ENCODE peak calls at places on chromosomes 12 and 14, in ten cellular contexts. J, A, K, U, T, L, Q, R, M and P are unnamed samples.

GRCh38 chr14:75301666-75302325 is 23.2 kb downstream of the FOS start:
- DNase-seq in J (peak), A (no peak), K (peak), U (peak), T (no peak), L (peak), Q (peak), R (no peak), M (no peak), P (peak)

GRCh38 chr14:20712900-20713299 is 24.3 kb downstream of the ANG start:
- DNase-seq in J (peak), A (no peak), K (no peak), U (no peak), T (no peak), L (no peak), Q (no peak), R (no peak), M (no peak), P (no peak)

GRCh38 chr14:77130386-77130785 is 11.2 kb downstream of the ZDHHC22 start:
- DNase-seq in J (no peak), A (no peak), K (no peak), U (no peak), T (no peak), L (no peak), Q (no peak), R (no peak), M (no peak), P (no peak)

GRCh38 chr12:55929306-55929791 is 1.6 kb upstream of the DGKA start:
- DNase-seq in J (no peak), A (peak), K (no peak), U (no peak), T (no peak), L (no peak), Q (no peak), R (no peak), M (peak), P (no peak)

GRCh38 chr12:96294831-96295230 is 100.7 kb downstream of the ELK3 start:
- DNase-seq in J (peak), A (peak), K (peak), U (no peak), T (no peak), L (no peak), Q (no peak), R (no peak), M (no peak), P (peak)

GRCh38 chr12:57049890-57050289 is at the start of gene MYO1A:
- DNase-seq in J (peak), A (no peak), K (peak), U (no peak), T (no peak), L (no peak), Q (no peak), R (no peak), M (no peak), P (peak)

GRCh38 chr14:22808388-22809209 is 6.6 kb downstream of the SLC7A7 start:
- DNase-seq in J (no peak), A (no peak), K (no peak), U (no peak), T (no peak), L (no peak), Q (no peak), R (no peak), M (no peak), P (no peak)

GRCh38 chr14:81565441-81566290 is 32.0 kb upstream of the SEL1L start:
- DNase-seq in J (peak), A (no peak), K (peak), U (no peak), T (no peak), L (no peak), Q (no peak), R (peak), M (no peak), P (peak)

GRCh38 chr12:110345176-110345651 is 58.3 kb downstream of the ANAPC7 start:
- DNase-seq in J (no peak), A (no peak), K (peak), U (no peak), T (no peak), L (no peak), Q (no peak), R (peak), M (no peak), P (no peak)

GRCh38 chr12:55931780-55932545 is 1.0 kb downstream of the DGKA start:
- DNase-seq in J (peak), A (no peak), K (peak), U (peak), T (no peak), L (peak), Q (peak), R (peak), M (peak), P (peak)

GRCh38 chr12:56220611-56221232 is 1.0 kb downstream of the RNF41 start:
- DNase-seq in J (peak), A (no peak), K (peak), U (peak), T (peak), L (no peak), Q (no peak), R (no peak), M (peak), P (peak)

GRCh38 chr12:124391340-124392261 is 96.7 kb downstream of the RFLNA start:
- DNase-seq in J (peak), A (no peak), K (no peak), U (no peak), T (no peak), L (peak), Q (peak), R (no peak), M (peak), P (peak)

GRCh38 chr14:75132374-75133086 is 5.7 kb upstream of the NEK9 start:
- DNase-seq in J (peak), A (peak), K (peak), U (peak), T (peak), L (no peak), Q (no peak), R (peak), M (peak), P (peak)

GRCh38 chr14:65263161-65263788 is 149.3 kb upstream of the FUT8 start:
- DNase-seq in J (no peak), A (no peak), K (no peak), U (no peak), T (no peak), L (no peak), Q (no peak), R (no peak), M (no peak), P (no peak)

GRCh38 chr12:13196302-13196921 is at the start of gene EMP1:
- DNase-seq in J (peak), A (peak), K (peak), U (peak), T (peak), L (peak), Q (peak), R (peak), M (peak), P (peak)

GRCh38 chr12:13193403-13194100 is 3.0 kb upstream of the EMP1 start:
- DNase-seq in J (no peak), A (no peak), K (no peak), U (no peak), T (no peak), L (no peak), Q (no peak), R (peak), M (no peak), P (no peak)

GRCh38 chr12:13195848-13196301 is 651 bp upstream of the EMP1 start:
- DNase-seq in J (peak), A (no peak), K (peak), U (peak), T (no peak), L (peak), Q (no peak), R (no peak), M (no peak), P (peak)

GRCh38 chr12:13194462-13195110 is 1.9 kb upstream of the EMP1 start:
- DNase-seq in J (peak), A (no peak), K (no peak), U (no peak), T (no peak), L (no peak), Q (no peak), R (no peak), M (no peak), P (peak)

DNA sequence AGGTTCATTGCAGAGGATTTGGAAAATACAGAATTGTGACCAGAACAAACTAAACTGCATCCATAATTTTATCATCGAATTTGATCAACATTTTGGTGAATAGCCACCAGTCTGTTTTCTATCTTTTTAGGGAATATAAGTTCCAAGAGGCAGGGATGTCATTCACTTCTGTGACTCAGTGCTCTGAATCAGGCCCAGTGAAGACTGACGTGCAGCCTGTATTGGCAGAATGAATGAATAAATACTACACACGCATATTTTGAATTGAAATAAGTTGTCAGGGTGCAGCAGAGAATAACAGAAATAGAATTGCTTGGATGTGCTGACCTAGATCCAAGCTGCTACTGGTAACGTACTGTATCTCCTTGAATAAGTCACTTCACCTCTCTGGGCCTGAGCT is 1.3 kb upstream of the EMP1 start:
- DNase-seq in J (no peak), A (no peak), K (no peak), U (no peak), T (no peak), L (no peak), Q (no peak), R (no peak), M (no peak), P (no peak)
- H3K4me3 ChIP-seq in J (no peak), A (no peak), K (no peak), U (no peak), T (no peak), L (no peak), Q (no peak), R (no peak), M (no peak), P (no peak)

DNA sequence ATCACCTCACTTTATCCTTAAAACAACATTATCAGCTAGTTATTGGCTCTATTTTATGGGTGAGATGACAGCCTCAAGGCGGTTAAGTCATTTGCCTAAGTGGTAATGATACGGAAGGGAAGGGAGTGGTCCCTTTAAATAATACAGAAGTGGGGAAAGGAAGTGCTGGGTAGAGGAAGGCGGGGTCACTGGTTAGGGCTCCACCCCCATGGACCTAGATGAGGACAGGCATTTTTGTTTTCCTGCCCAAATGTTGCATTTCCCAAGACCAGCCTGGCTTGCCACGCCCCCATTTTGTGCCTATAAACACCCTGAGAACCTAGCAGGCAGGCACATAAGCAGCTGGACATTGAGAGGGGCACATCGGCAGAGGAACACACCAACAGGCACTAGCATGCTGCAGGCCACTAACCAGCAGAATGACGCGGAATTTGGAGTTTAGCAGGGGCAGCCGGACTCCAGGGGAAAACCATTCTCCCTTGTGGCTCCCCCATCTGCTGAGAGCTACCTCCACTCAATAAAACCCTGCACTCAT is 100.9 kb downstream of the EPS8 start:
- DNase-seq in J (peak), A (no peak), K (peak), U (no peak), T (no peak), L (peak), Q (peak), R (no peak), M (no peak), P (no peak)
- H3K4me3 ChIP-seq in J (peak), A (no peak), K (no peak), U (no peak), T (no peak), L (peak), Q (peak), R (no peak), M (peak), P (no peak)

GRCh38 chr12:6769003-6769389 is 2.8 kb downstream of the PTMS start:
- DNase-seq in J (peak), A (no peak), K (peak), U (no peak), T (no peak), L (peak), Q (peak), R (peak), M (no peak), P (peak)
- H3K4me3 ChIP-seq in J (peak), A (no peak), K (peak), U (peak), T (peak), L (peak), Q (peak), R (peak), M (peak), P (peak)

GRCh38 chr12:114670257-114670955 is 13.6 kb downstream of the TBX3 start:
- DNase-seq in J (no peak), A (no peak), K (no peak), U (no peak), T (no peak), L (no peak), Q (no peak), R (no peak), M (no peak), P (peak)

GRCh38 chr12:114671664-114672476 is 12.1 kb downstream of the TBX3 start:
- DNase-seq in J (no peak), A (no peak), K (no peak), U (peak), T (no peak), L (no peak), Q (no peak), R (no peak), M (no peak), P (peak)

GRCh38 chr12:114672817-114673168 is 11.2 kb downstream of the TBX3 start:
- DNase-seq in J (no peak), A (no peak), K (no peak), U (no peak), T (no peak), L (no peak), Q (no peak), R (no peak), M (no peak), P (no peak)

GRCh38 chr12:114669501-114670256 is 14.3 kb downstream of the TBX3 start:
- DNase-seq in J (peak), A (no peak), K (no peak), U (peak), T (no peak), L (no peak), Q (no peak), R (no peak), M (no peak), P (peak)

GRCh38 chr12:114671321-114671663 is 12.7 kb downstream of the TBX3 start:
- DNase-seq in J (no peak), A (no peak), K (no peak), U (no peak), T (no peak), L (no peak), Q (no peak), R (no peak), M (no peak), P (no peak)
- H3K4me3 ChIP-seq in J (peak), A (no peak), K (no peak), U (peak), T (peak), L (no peak), Q (peak), R (no peak), M (no peak), P (peak)